ENCODE peak calls at places on chromosomes 12 and 14, in five cellular contexts. One of them, this sample, is unnamed.

GRCh38 chr12:109513977-109514376 is 36.5 kb downstream of the UBE3B start:
- DNase-seq in astrocyte: no peak
- DNase-seq in hepatocyte: no peak
- DNase-seq in substantia nigra: no peak
- DNase-seq in GM10248: no peak
- DNase-seq in this sample: no peak

GRCh38 chr14:73740921-73741326 is 26.7 kb upstream of the PNMA1 start:
- DNase-seq in astrocyte: no peak
- DNase-seq in hepatocyte: peak; percentile 71
- DNase-seq in substantia nigra: no peak
- DNase-seq in GM10248: no peak
- DNase-seq in this sample: peak; percentile 21

GRCh38 chr14:24196071-24197061 is 1.1 kb upstream of the TM9SF1 start:
- DNase-seq in astrocyte: peak; percentile 24
- DNase-seq in hepatocyte: no peak
- DNase-seq in substantia nigra: no peak
- DNase-seq in GM10248: peak; percentile 55
- DNase-seq in this sample: no peak

GRCh38 chr14:89399594-89400068 is 17.4 kb downstream of the FOXN3 start:
- DNase-seq in astrocyte: peak; percentile 86
- DNase-seq in hepatocyte: peak; percentile 88
- DNase-seq in substantia nigra: no peak
- DNase-seq in GM10248: no peak
- DNase-seq in this sample: peak; percentile 61

GRCh38 chr12:12327802-12328201 is 22.2 kb downstream of the MANSC1 start:
- DNase-seq in astrocyte: peak; percentile 45
- DNase-seq in hepatocyte: peak; percentile 83
- DNase-seq in substantia nigra: no peak
- DNase-seq in GM10248: peak; percentile 65
- DNase-seq in this sample: no peak

GRCh38 chr12:91786490-91787272 is 359.0 kb downstream of the BTG1 start:
- DNase-seq in astrocyte: no peak
- DNase-seq in hepatocyte: no peak
- DNase-seq in substantia nigra: no peak
- DNase-seq in GM10248: no peak
- DNase-seq in this sample: no peak

GRCh38 chr12:93317227-93317626 is 60.5 kb upstream of the NUDT4 start:
- DNase-seq in astrocyte: no peak
- DNase-seq in hepatocyte: peak; percentile 68
- DNase-seq in substantia nigra: no peak
- DNase-seq in GM10248: no peak
- DNase-seq in this sample: no peak

GRCh38 chr12:103773109-103773905 is 67.7 kb downstream of the NT5DC3 start:
- DNase-seq in astrocyte: peak; percentile 20
- DNase-seq in hepatocyte: no peak
- DNase-seq in substantia nigra: no peak
- DNase-seq in GM10248: no peak
- DNase-seq in this sample: no peak

GRCh38 chr12:70283232-70283631 is 40.0 kb downstream of the CNOT2 start:
- DNase-seq in astrocyte: no peak
- DNase-seq in hepatocyte: no peak
- DNase-seq in substantia nigra: no peak
- DNase-seq in GM10248: no peak
- DNase-seq in this sample: no peak

GRCh38 chr14:80663541-80663940 is 278.0 kb downstream of the CEP128 start:
- DNase-seq in astrocyte: no peak
- DNase-seq in hepatocyte: no peak
- DNase-seq in substantia nigra: no peak
- DNase-seq in GM10248: no peak
- DNase-seq in this sample: no peak

GRCh38 chr14:39492267-39492666 is 60.0 kb upstream of the FBXO33 start:
- DNase-seq in astrocyte: peak; percentile 93
- DNase-seq in hepatocyte: no peak
- DNase-seq in substantia nigra: no peak
- DNase-seq in GM10248: no peak
- DNase-seq in this sample: no peak

GRCh38 chr12:48459259-48459658 is 13.1 kb upstream of the ANP32D start:
- DNase-seq in astrocyte: no peak
- DNase-seq in hepatocyte: no peak
- DNase-seq in substantia nigra: no peak
- DNase-seq in GM10248: no peak
- DNase-seq in this sample: no peak

GRCh38 chr12:32444895-32445294 is 45.5 kb downstream of the FGD4 start:
- DNase-seq in astrocyte: peak; percentile 84
- DNase-seq in hepatocyte: peak; percentile 83
- DNase-seq in substantia nigra: no peak
- DNase-seq in GM10248: no peak
- DNase-seq in this sample: no peak

GRCh38 chr12:24118675-24119074 is 169.2 kb upstream of the SOX5 start:
- DNase-seq in astrocyte: no peak
- DNase-seq in hepatocyte: no peak
- DNase-seq in substantia nigra: no peak
- DNase-seq in GM10248: no peak
- DNase-seq in this sample: no peak

GRCh38 chr12:98228619-98229538 is 286.5 kb upstream of the TMPO start:
- DNase-seq in astrocyte: no peak
- DNase-seq in hepatocyte: no peak
- DNase-seq in substantia nigra: no peak
- DNase-seq in GM10248: no peak
- DNase-seq in this sample: no peak

GRCh38 chr14:72907886-72908285 is 14.0 kb upstream of the DPF3 start:
- DNase-seq in astrocyte: peak; percentile 73
- DNase-seq in hepatocyte: peak; percentile 39
- DNase-seq in substantia nigra: no peak
- DNase-seq in GM10248: no peak
- DNase-seq in this sample: no peak

GRCh38 chr14:55911794-55912193 is 206.4 kb upstream of the PELI2 start:
- DNase-seq in astrocyte: peak; percentile 91
- DNase-seq in hepatocyte: no peak
- DNase-seq in substantia nigra: no peak
- DNase-seq in GM10248: no peak
- DNase-seq in this sample: no peak

GRCh38 chr14:97388408-97388807 is 591.2 kb downstream of the VRK1 start:
- DNase-seq in astrocyte: no peak
- DNase-seq in hepatocyte: no peak
- DNase-seq in substantia nigra: no peak
- DNase-seq in GM10248: no peak
- DNase-seq in this sample: no peak

GRCh38 chr12:108591267-108591980 is 6.5 kb downstream of the TMEM119 start:
- DNase-seq in astrocyte: no peak
- DNase-seq in hepatocyte: no peak
- DNase-seq in substantia nigra: no peak
- DNase-seq in GM10248: no peak
- DNase-seq in this sample: no peak

GRCh38 chr12:197911-198695 is 15.9 kb downstream of the SLC6A12 start:
- DNase-seq in astrocyte: no peak
- DNase-seq in hepatocyte: no peak
- DNase-seq in substantia nigra: no peak
- DNase-seq in GM10248: no peak
- DNase-seq in this sample: no peak

GRCh38 chr12:87772401-87772800 is 256.8 kb downstream of the C12orf50 start:
- DNase-seq in astrocyte: no peak
- DNase-seq in hepatocyte: no peak
- DNase-seq in substantia nigra: no peak
- DNase-seq in GM10248: no peak
- DNase-seq in this sample: no peak

GRCh38 chr12:105567061-105567460 is 236.6 kb downstream of the C12orf75 start:
- DNase-seq in astrocyte: peak; percentile 39
- DNase-seq in hepatocyte: no peak
- DNase-seq in substantia nigra: no peak
- DNase-seq in GM10248: no peak
- DNase-seq in this sample: no peak

GRCh38 chr12:131640436-131640969 is 70.4 kb upstream of the SFSWAP start:
- DNase-seq in astrocyte: no peak
- DNase-seq in hepatocyte: no peak
- DNase-seq in substantia nigra: no peak
- DNase-seq in GM10248: no peak
- DNase-seq in this sample: peak; percentile 42

GRCh38 chr14:78104130-78104529 is 66.0 kb upstream of the NRXN3 start:
- DNase-seq in astrocyte: no peak
- DNase-seq in hepatocyte: no peak
- DNase-seq in substantia nigra: no peak
- DNase-seq in GM10248: no peak
- DNase-seq in this sample: no peak

GRCh38 chr12:11067514-11067913 is 5.4 kb upstream of the TAS2R46 start:
- DNase-seq in astrocyte: peak; percentile 45
- DNase-seq in hepatocyte: no peak
- DNase-seq in substantia nigra: no peak
- DNase-seq in GM10248: no peak
- DNase-seq in this sample: no peak

GRCh38 chr14:56555921-56556570 is 23.6 kb upstream of the TMEM260 start:
- DNase-seq in astrocyte: peak; percentile 24
- DNase-seq in hepatocyte: peak; percentile 54
- DNase-seq in substantia nigra: no peak
- DNase-seq in GM10248: peak; percentile 12
- DNase-seq in this sample: no peak

GRCh38 chr14:76948213-76948947 is 80.1 kb downstream of the IRF2BPL start:
- DNase-seq in astrocyte: no peak
- DNase-seq in hepatocyte: no peak
- DNase-seq in substantia nigra: no peak
- DNase-seq in GM10248: no peak
- DNase-seq in this sample: no peak

GRCh38 chr12:115785548-115785947 is 491.9 kb downstream of the MED13L start:
- DNase-seq in astrocyte: no peak
- DNase-seq in hepatocyte: no peak
- DNase-seq in substantia nigra: no peak
- DNase-seq in GM10248: no peak
- DNase-seq in this sample: no peak

GRCh38 chr12:86713121-86713520 is 456.9 kb upstream of the MGAT4C start:
- DNase-seq in astrocyte: no peak
- DNase-seq in hepatocyte: no peak
- DNase-seq in substantia nigra: no peak
- DNase-seq in GM10248: no peak
- DNase-seq in this sample: no peak

GRCh38 chr14:55881577-55882241 is 236.5 kb upstream of the PELI2 start:
- DNase-seq in astrocyte: peak; percentile 58
- DNase-seq in hepatocyte: no peak
- DNase-seq in substantia nigra: no peak
- DNase-seq in GM10248: no peak
- DNase-seq in this sample: no peak

GRCh38 chr12:62158416-62159360 is 101.5 kb upstream of the USP15 start:
- DNase-seq in astrocyte: no peak
- DNase-seq in hepatocyte: no peak
- DNase-seq in substantia nigra: no peak
- DNase-seq in GM10248: no peak
- DNase-seq in this sample: no peak

GRCh38 chr12:75437564-75437963 is 43.0 kb upstream of the GLIPR1 start:
- DNase-seq in astrocyte: peak; percentile 25
- DNase-seq in hepatocyte: no peak
- DNase-seq in substantia nigra: no peak
- DNase-seq in GM10248: peak; percentile 15
- DNase-seq in this sample: no peak

GRCh38 chr12:115257791-115258190 is 573.8 kb upstream of the TBX3 start:
- DNase-seq in astrocyte: peak; percentile 68
- DNase-seq in hepatocyte: no peak
- DNase-seq in substantia nigra: no peak
- DNase-seq in GM10248: no peak
- DNase-seq in this sample: no peak